ENCODE peak calls at places on chromosomes 16 and 17, in four cellular contexts. O is K562, H is A549, E is HCT116. D is an unnamed sample.

GRCh38 chr17:2351269-2351668 is 14.0 kb downstream of the SGSM2 start:
- DNase-seq in O (no peak), H (no peak), E (no peak), D (no peak)

GRCh38 chr16:57736419-57737281 is 1.1 kb downstream of the KATNB1 start:
- DNase-seq in O (peak; percentile 54), H (peak; percentile 75), E (no peak), D (peak; percentile 70)

GRCh38 chr16:88078111-88078775 is 127.0 kb downstream of the BANP start:
- DNase-seq in O (no peak), H (no peak), E (no peak), D (no peak)

GRCh38 chr17:64784353-64784798 is 122.3 kb upstream of the SMURF2 start:
- DNase-seq in O (no peak), H (no peak), E (no peak), D (no peak)

GRCh38 chr17:19024101-19025078 is 19.8 kb upstream of the FAM83G start:
- DNase-seq in O (no peak), H (peak; percentile 49), E (no peak), D (no peak)

GRCh38 chr17:57331423-57331822 is 75.1 kb downstream of the MSI2 start:
- DNase-seq in O (no peak), H (no peak), E (no peak), D (no peak)

GRCh38 chr16:72959301-72959996 is 88.5 kb downstream of the ZFHX3 start:
- DNase-seq in O (no peak), H (no peak), E (no peak), D (no peak)

GRCh38 chr17:39658346-39658745 is 6.8 kb upstream of the TCAP start:
- DNase-seq in O (no peak), H (no peak), E (no peak), D (no peak)

GRCh38 chr16:50354629-50355456 is 13.9 kb downstream of the BRD7 start:
- DNase-seq in O (peak; percentile 34), H (no peak), E (no peak), D (no peak)

GRCh38 chr17:63358111-63358839 is 87.8 kb downstream of the CYB561 start:
- DNase-seq in O (no peak), H (peak; percentile 21), E (no peak), D (no peak)

GRCh38 chr16:50520451-50521245 is 27.5 kb upstream of the NKD1 start:
- DNase-seq in O (no peak), H (no peak), E (no peak), D (no peak)

GRCh38 chr16:85390511-85391174 is 222.5 kb upstream of the GSE1 start:
- DNase-seq in O (peak; percentile 90), H (peak; percentile 87), E (peak; percentile 66), D (no peak)

GRCh38 chr17:47621293-47622178 is 28.2 kb upstream of the KPNB1 start:
- DNase-seq in O (no peak), H (peak; percentile 88), E (peak; percentile 82), D (no peak)

GRCh38 chr16:70608516-70608915 is 37.8 kb upstream of the IL34 start:
- DNase-seq in O (no peak), H (no peak), E (no peak), D (no peak)

GRCh38 chr16:81627024-81627423 is 152.1 kb upstream of the PLCG2 start:
- DNase-seq in O (no peak), H (peak; percentile 52), E (no peak), D (no peak)

GRCh38 chr17:83051423-83052240 is 27.8 kb upstream of the METRNL start:
- DNase-seq in O (peak; percentile 99), H (peak; percentile 98), E (peak; percentile 97), D (peak; percentile 98)

GRCh38 chr16:14564881-14565687 is 65.0 kb downstream of the PARN start:
- DNase-seq in O (no peak), H (peak; percentile 46), E (no peak), D (no peak)

GRCh38 chr16:9836118-9836736 is 346.0 kb downstream of the GRIN2A start:
- DNase-seq in O (peak; percentile 31), H (no peak), E (no peak), D (no peak)

DNA sequence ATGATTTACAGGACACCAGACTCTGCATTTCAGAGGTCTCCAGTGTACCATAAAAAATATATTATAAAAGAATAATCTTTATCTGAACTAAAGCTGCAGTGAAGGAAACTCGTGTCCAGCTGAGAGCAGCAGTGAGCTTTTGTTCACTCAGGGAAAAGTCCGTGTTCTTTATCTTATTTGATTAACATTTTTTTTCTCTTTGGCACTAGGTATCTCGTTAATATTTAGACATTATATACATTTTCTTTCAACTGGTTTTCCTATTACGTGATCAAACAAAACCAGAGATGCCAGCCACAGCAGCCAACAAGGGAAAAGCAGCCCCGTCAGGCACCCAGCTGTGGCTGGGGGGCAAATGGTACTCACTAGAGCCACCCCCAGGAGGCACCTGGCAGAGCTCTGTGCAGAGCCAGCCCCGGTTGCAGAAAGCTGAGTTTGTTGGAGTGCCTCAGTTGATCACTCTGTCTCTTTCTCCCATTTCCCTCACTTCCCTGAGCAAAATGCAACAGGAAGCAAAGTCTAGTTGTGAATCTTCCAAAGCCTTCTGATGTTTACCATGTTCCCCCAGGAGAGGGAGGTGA is 1.1 kb upstream of the HS3ST4 start:
- DNase-seq in O (no peak), H (no peak), E (no peak), D (no peak)
- TF ChIP-seq CTCF in O (no peak), H (no peak), E (no peak), D (no peak)

DNA sequence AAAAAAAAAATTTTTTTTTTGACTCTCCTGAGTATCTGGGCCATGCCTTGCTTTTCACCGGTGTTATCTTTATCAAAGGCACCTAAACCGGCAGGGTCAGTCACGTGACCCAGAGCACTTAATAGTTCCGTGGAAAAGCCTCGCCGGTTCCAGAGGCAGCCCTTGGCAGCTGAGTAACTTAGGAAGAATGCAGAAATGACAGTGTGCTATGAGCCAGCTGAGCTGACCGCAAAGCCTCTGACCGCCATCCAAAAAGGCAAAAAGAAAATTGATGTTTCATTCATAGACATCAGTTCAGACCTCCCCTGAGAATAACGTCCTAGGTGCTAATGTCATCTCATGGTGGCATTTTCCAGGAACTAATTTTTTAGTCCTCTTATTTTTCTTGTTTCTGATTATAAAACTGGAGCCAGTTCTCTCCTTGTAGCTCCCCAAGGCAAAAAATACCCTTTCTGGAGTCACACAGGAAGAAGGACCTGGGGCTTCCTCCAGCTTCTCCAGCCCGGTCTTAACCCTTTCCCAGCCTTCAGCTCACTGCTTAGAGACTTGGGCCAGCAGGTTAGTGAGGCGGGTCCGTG is 122.6 kb downstream of the SOCS1 start:
- DNase-seq in O (peak; percentile 69), H (no peak), E (peak; percentile 79), D (peak; percentile 47)
- TF ChIP-seq REST in O (no peak), H (no peak), E (no peak), D (no peak)

GRCh38 chr17:28426081-28426519 is 20.1 kb upstream of the SLC46A1 start:
- DNase-seq in O (peak; percentile 56), H (peak; percentile 47), E (no peak), D (no peak)
- TF ChIP-seq CTCF in O (peak; percentile 72), H (no peak), E (peak; percentile 69), D (peak; percentile 4)

GRCh38 chr17:32298721-32299578 is 33.3 kb downstream of the RHBDL3 start:
- DNase-seq in O (no peak), H (no peak), E (no peak), D (no peak)
- TF ChIP-seq REST in O (no peak), H (no peak), E (no peak), D (no peak)

GRCh38 chr17:81401727-81402529 is 6.7 kb downstream of the BAHCC1 start:
- DNase-seq in O (peak; percentile 53), H (peak; percentile 81), E (no peak), D (peak; percentile 80)
- TF ChIP-seq CTCF in O (peak; percentile 69), H (peak; percentile 55), E (peak; percentile 83), D (peak; percentile 25)

D was measured in HL-60.